ENCODE peak calls at places on chromosomes 16 and 17, in four cellular contexts. D, U, P and H are unnamed samples.

GRCh38 chr17:17514993-17515920 is 19.1 kb upstream of the RASD1 start:
- DNase-seq in P (no peak), D (peak), U (peak), H (peak)

GRCh38 chr16:48217708-48218107 is 26.4 kb upstream of the LONP2 start:
- DNase-seq in D (no peak), P (no peak), U (no peak), H (no peak)

GRCh38 chr16:72921620-72922019 is 126.3 kb downstream of the ZFHX3 start:
- DNase-seq in P (no peak), U (no peak), D (no peak), H (no peak)

GRCh38 chr17:79454826-79455225 is 156.0 kb downstream of the RBFOX3 start:
- DNase-seq in U (no peak), P (no peak), D (no peak), H (no peak)

GRCh38 chr17:72702136-72702735 is 390.3 kb downstream of the SLC39A11 start:
- DNase-seq in P (no peak), U (no peak), D (no peak), H (no peak)

GRCh38 chr16:67277999-67278772 is 1.1 kb upstream of the PLEKHG4 start:
- DNase-seq in U (peak), P (no peak), D (peak), H (no peak)

GRCh38 chr16:85613609-85614337 is 651 bp downstream of the GSE1 start:
- DNase-seq in U (no peak), D (no peak), P (peak), H (no peak)

GRCh38 chr16:69796285-69797118 is 34.4 kb downstream of the WWP2 start:
- DNase-seq in P (no peak), U (peak), D (peak), H (peak)

GRCh38 chr17:48646183-48647102 is 20.3 kb upstream of the HOXB9 start:
- DNase-seq in P (no peak), D (no peak), U (no peak), H (no peak)

GRCh38 chr16:81796585-81797346 is 17.7 kb downstream of the PLCG2 start:
- DNase-seq in D (no peak), P (no peak), U (no peak), H (no peak)

GRCh38 chr16:79213214-79213613 is 387.3 kb downstream of the MAF start:
- DNase-seq in D (no peak), P (no peak), U (no peak), H (no peak)

GRCh38 chr16:89545044-89545830 is 15.2 kb upstream of the RPL13 start:
- DNase-seq in P (no peak), D (no peak), U (no peak), H (no peak)

GRCh38 chr17:29722411-29723198 is 99.9 kb upstream of the CORO6 start:
- DNase-seq in P (peak), U (peak), D (peak), H (no peak)

GRCh38 chr16:17070882-17071592 is 399.7 kb downstream of the XYLT1 start:
- DNase-seq in U (no peak), P (no peak), D (no peak), H (no peak)

GRCh38 chr17:31048780-31049179 is 46.0 kb upstream of the NF1 start:
- DNase-seq in P (no peak), D (no peak), U (no peak), H (no peak)

GRCh38 chr17:68383443-68384321 is 73.6 kb downstream of the WIPI1 start:
- DNase-seq in D (peak), U (peak), P (no peak), H (no peak)

GRCh38 chr17:34542700-34543336 is 36.6 kb upstream of the TMEM132E start:
- DNase-seq in P (no peak), D (no peak), U (peak), H (no peak)

GRCh38 chr17:46925185-46925858 is 2.4 kb downstream of the GOSR2 start:
- DNase-seq in U (no peak), P (no peak), D (no peak), H (no peak)